ENCODE peak calls at places on chromosomes 13 and 19, in eight cellular contexts. One of them, this sample, is unnamed.

GRCh38 chr19:16654151-16654550 is 5.8 kb downstream of the SMIM7 start:
- DNase-seq in endodermal cell: peak
- DNase-seq in CD8-positive, alpha-beta T cell: no peak
- DNase-seq in MV-4-11: no peak
- DNase-seq in fibroblast of mammary gland: peak
- DNase-seq in AG08395: peak
- DNase-seq in C1 segment of cervical spinal cord: no peak
- DNase-seq in GM23338: peak
- DNase-seq in this sample: no peak

GRCh38 chr19:34678085-34678412 is 571 bp downstream of the ZNF302 start:
- DNase-seq in AG08395: no peak
- DNase-seq in endodermal cell: no peak
- DNase-seq in fibroblast of mammary gland: no peak
- DNase-seq in MV-4-11: no peak
- DNase-seq in GM23338: no peak
- DNase-seq in CD8-positive, alpha-beta T cell: no peak
- DNase-seq in C1 segment of cervical spinal cord: no peak
- DNase-seq in this sample: no peak

GRCh38 chr19:1483979-1484428 is 5.0 kb upstream of the C19orf25 start:
- DNase-seq in MV-4-11: no peak
- DNase-seq in GM23338: no peak
- DNase-seq in fibroblast of mammary gland: no peak
- DNase-seq in AG08395: no peak
- DNase-seq in CD8-positive, alpha-beta T cell: no peak
- DNase-seq in endodermal cell: no peak
- DNase-seq in C1 segment of cervical spinal cord: no peak
- DNase-seq in this sample: no peak

GRCh38 chr19:42176649-42176989 is 40.9 kb downstream of the DEDD2 start:
- DNase-seq in GM23338: peak
- DNase-seq in fibroblast of mammary gland: no peak
- DNase-seq in MV-4-11: no peak
- DNase-seq in AG08395: peak
- DNase-seq in CD8-positive, alpha-beta T cell: no peak
- DNase-seq in endodermal cell: no peak
- DNase-seq in C1 segment of cervical spinal cord: no peak
- DNase-seq in this sample: no peak

GRCh38 chr19:13505761-13506549 is at the start of gene CACNA1A:
- DNase-seq in C1 segment of cervical spinal cord: no peak
- DNase-seq in MV-4-11: no peak
- DNase-seq in fibroblast of mammary gland: no peak
- DNase-seq in GM23338: peak
- DNase-seq in AG08395: peak
- DNase-seq in CD8-positive, alpha-beta T cell: no peak
- DNase-seq in endodermal cell: peak
- DNase-seq in this sample: no peak

GRCh38 chr19:18294467-18294864 is 13.0 kb upstream of the JUND start:
- DNase-seq in endodermal cell: peak
- DNase-seq in fibroblast of mammary gland: no peak
- DNase-seq in C1 segment of cervical spinal cord: no peak
- DNase-seq in AG08395: no peak
- DNase-seq in MV-4-11: no peak
- DNase-seq in CD8-positive, alpha-beta T cell: peak
- DNase-seq in GM23338: peak
- DNase-seq in this sample: no peak

GRCh38 chr13:97122381-97122996 is 99.6 kb upstream of the MBNL2 start:
- DNase-seq in C1 segment of cervical spinal cord: no peak
- DNase-seq in MV-4-11: no peak
- DNase-seq in endodermal cell: no peak
- DNase-seq in CD8-positive, alpha-beta T cell: no peak
- DNase-seq in fibroblast of mammary gland: peak
- DNase-seq in AG08395: peak
- DNase-seq in GM23338: no peak
- DNase-seq in this sample: no peak

GRCh38 chr19:58575183-58576041 is 2.3 kb upstream of the MZF1 start:
- DNase-seq in endodermal cell: peak
- DNase-seq in C1 segment of cervical spinal cord: no peak
- DNase-seq in fibroblast of mammary gland: peak
- DNase-seq in GM23338: peak
- DNase-seq in AG08395: peak
- DNase-seq in CD8-positive, alpha-beta T cell: peak
- DNase-seq in MV-4-11: no peak
- DNase-seq in this sample: peak

GRCh38 chr13:113655358-113656014 is 2.5 kb downstream of the ATP4B start:
- DNase-seq in fibroblast of mammary gland: no peak
- DNase-seq in MV-4-11: no peak
- DNase-seq in endodermal cell: peak
- DNase-seq in C1 segment of cervical spinal cord: no peak
- DNase-seq in AG08395: no peak
- DNase-seq in GM23338: no peak
- DNase-seq in CD8-positive, alpha-beta T cell: no peak
- DNase-seq in this sample: no peak

GRCh38 chr19:18785179-18786124 is 5.7 kb downstream of the COMP start:
- DNase-seq in MV-4-11: peak
- DNase-seq in AG08395: peak
- DNase-seq in C1 segment of cervical spinal cord: no peak
- DNase-seq in fibroblast of mammary gland: peak
- DNase-seq in GM23338: peak
- DNase-seq in CD8-positive, alpha-beta T cell: peak
- DNase-seq in endodermal cell: peak
- DNase-seq in this sample: peak